ENCODE peak calls at places on chromosomes 4 and X, in four cellular contexts. W, F, U and K are unnamed samples.
A peak's percentile ranks its signal among the peaks of the same experiment; 100 is the strongest.

GRCh38 chrX:41010188-41010846 is 74.9 kb upstream of the USP9X start:
- DNase-seq in W (peak; percentile 3), F (peak; percentile 28), U (no peak), K (peak; percentile 77)

GRCh38 chr4:156378053-156378665 is 424.5 kb upstream of the CTSO start:
- DNase-seq in W (no peak), F (no peak), U (peak; percentile 1), K (no peak)

GRCh38 chr4:180449395-180449956 is 1793.7 kb upstream of the TENM3 start:
- DNase-seq in W (no peak), F (no peak), U (peak; percentile 55), K (no peak)

GRCh38 chr4:56210397-56210796 is 176.9 kb downstream of the AASDH start:
- DNase-seq in W (no peak), F (no peak), U (no peak), K (no peak)

GRCh38 chr4:79673321-79673720 is 265.3 kb upstream of the GK2 start:
- DNase-seq in W (no peak), F (no peak), U (no peak), K (no peak)

GRCh38 chr4:139266208-139266582 is 13.8 kb downstream of the MGARP start:
- DNase-seq in W (no peak), F (no peak), U (no peak), K (no peak)

GRCh38 chr4:4512282-4512681 is 29.6 kb downstream of the STX18 start:
- DNase-seq in W (no peak), F (no peak), U (no peak), K (no peak)

GRCh38 chr4:84965558-84966381 is 720 bp downstream of the WDFY3 start:
- DNase-seq in W (no peak), F (peak; percentile 31), U (no peak), K (peak; percentile 40)

GRCh38 chr4:136651932-136652331 is 880.4 kb downstream of the PCDH18 start:
- DNase-seq in W (no peak), F (no peak), U (no peak), K (no peak)

GRCh38 chr4:2260336-2261109 is 1.4 kb downstream of the MXD4 start:
- DNase-seq in W (peak; percentile 0), F (no peak), U (no peak), K (peak; percentile 80)

GRCh38 chrX:48573690-48574269 is 504 bp upstream of the RBM3 start:
- DNase-seq in W (no peak), F (no peak), U (no peak), K (peak; percentile 51)

GRCh38 chrX:119753639-119754257 is 4.6 kb upstream of the SOWAHD start:
- DNase-seq in W (no peak), F (no peak), U (peak; percentile 69), K (no peak)

GRCh38 chr4:8655411-8656184 is 63.0 kb downstream of the CPZ start:
- DNase-seq in W (no peak), F (no peak), U (no peak), K (peak; percentile 50)

GRCh38 chr4:39591290-39591689 is 47.4 kb downstream of the SMIM14 start:
- DNase-seq in W (no peak), F (no peak), U (peak; percentile 49), K (no peak)

GRCh38 chr4:182778222-182778982 is 138.8 kb downstream of the DCTD start:
- DNase-seq in W (no peak), F (no peak), U (no peak), K (no peak)

GRCh38 chr4:71181332-71181731 is 157.5 kb upstream of the SLC4A4 start:
- DNase-seq in W (no peak), F (no peak), U (no peak), K (no peak)

GRCh38 chr4:2416564-2417195 is 1.8 kb downstream of the ZFYVE28 start:
- DNase-seq in W (no peak), F (no peak), U (no peak), K (no peak)

GRCh38 chr4:157898836-157899605 is 273.8 kb downstream of the GASK1B start:
- DNase-seq in W (no peak), F (no peak), U (no peak), K (no peak)

GRCh38 chr4:55312491-55313101 is 33.4 kb upstream of the SRD5A3 start:
- DNase-seq in W (no peak), F (no peak), U (peak; percentile 50), K (no peak)

GRCh38 chr4:74039065-74039763 is 725 bp upstream of the CXCL3 start:
- DNase-seq in W (no peak), F (no peak), U (no peak), K (no peak)

GRCh38 chr4:17718471-17718870 is 63.0 kb downstream of the FAM184B start:
- DNase-seq in W (no peak), F (no peak), U (no peak), K (no peak)

GRCh38 chr4:66704243-66704642 is 841.1 kb downstream of the CENPC start:
- DNase-seq in W (no peak), F (no peak), U (no peak), K (no peak)

GRCh38 chrX:15873566-15873965 is 19.0 kb upstream of the AP1S2 start:
- DNase-seq in W (no peak), F (no peak), U (no peak), K (no peak)

GRCh38 chr4:185112104-185112503 is 31.0 kb upstream of the SLC25A4 start:
- DNase-seq in W (no peak), F (peak; percentile 33), U (no peak), K (peak; percentile 37)

GRCh38 chrX:120029354-120029753 is 48.1 kb downstream of the RHOXF2B start:
- DNase-seq in W (no peak), F (no peak), U (no peak), K (no peak)